ENCODE peak calls at places on chromosomes 7 and 10, in seven cellular contexts. L, N, R, A, X, E and O are unnamed samples.

GRCh38 chr10:117555863-117556262 is 13.3 kb downstream of the EMX2 start:
- DNase-seq in L (no peak), N (no peak), R (no peak), A (no peak), X (no peak), E (no peak), O (no peak)

GRCh38 chr10:9126728-9127127 is 1072.2 kb downstream of the GATA3 start:
- DNase-seq in L (no peak), N (no peak), R (no peak), A (no peak), X (no peak), E (no peak), O (no peak)

GRCh38 chr7:29442146-29442545 is 121.5 kb upstream of the PRR15 start:
- DNase-seq in L (no peak), N (peak; percentile 36), R (no peak), A (no peak), X (no peak), E (peak; percentile 76), O (peak; percentile 89)

GRCh38 chr10:119518936-119519335 is 23.6 kb downstream of the RGS10 start:
- DNase-seq in L (no peak), N (no peak), R (no peak), A (no peak), X (peak; percentile 47), E (no peak), O (no peak)

GRCh38 chr10:22495396-22495795 is 150.1 kb downstream of the SPAG6 start:
- DNase-seq in L (no peak), N (no peak), R (no peak), A (no peak), X (no peak), E (no peak), O (no peak)

GRCh38 chr7:90629306-90629918 is 33.3 kb downstream of the CDK14 start:
- DNase-seq in L (no peak), N (peak; percentile 43), R (no peak), A (peak; percentile 36), X (peak; percentile 75), E (peak; percentile 80), O (peak; percentile 85)

GRCh38 chr7:140209866-140210609 is 33.3 kb upstream of the KDM7A start:
- DNase-seq in L (no peak), N (no peak), R (peak; percentile 34), A (no peak), X (no peak), E (no peak), O (no peak)

GRCh38 chr10:68088744-68089143 is 13.7 kb upstream of the HERC4 start:
- DNase-seq in L (no peak), N (peak; percentile 83), R (no peak), A (no peak), X (no peak), E (peak; percentile 49), O (peak; percentile 42)

GRCh38 chr10:114691442-114691941 is 33.4 kb upstream of the ABLIM1 start:
- DNase-seq in L (no peak), N (peak; percentile 79), R (no peak), A (no peak), X (peak; percentile 77), E (peak; percentile 23), O (peak; percentile 77)

GRCh38 chr10:71303569-71303907 is 15.5 kb upstream of the SLC29A3 start:
- DNase-seq in L (no peak), N (no peak), R (no peak), A (no peak), X (no peak), E (no peak), O (no peak)

GRCh38 chr10:60433684-60434083 is 44.0 kb upstream of the ANK3 start:
- DNase-seq in L (no peak), N (peak; percentile 91), R (no peak), A (no peak), X (peak; percentile 53), E (peak; percentile 61), O (no peak)

GRCh38 chr10:102300289-102300843 is 55.0 kb downstream of the GBF1 start:
- DNase-seq in L (no peak), N (peak; percentile 96), R (no peak), A (no peak), X (peak; percentile 88), E (peak; percentile 18), O (no peak)

GRCh38 chr7:153190452-153190851 is 430.9 kb downstream of the ACTR3B start:
- DNase-seq in L (no peak), N (no peak), R (no peak), A (no peak), X (no peak), E (no peak), O (peak; percentile 41)

GRCh38 chr7:15609287-15609686 is 47.5 kb upstream of the AGMO start:
- DNase-seq in L (no peak), N (no peak), R (no peak), A (no peak), X (no peak), E (no peak), O (no peak)

GRCh38 chr7:132777419-132777818 is 201.1 kb upstream of the PLXNA4 start:
- DNase-seq in L (no peak), N (no peak), R (no peak), A (no peak), X (no peak), E (no peak), O (no peak)

GRCh38 chr10:76558586-76558985 is 1079.0 kb downstream of the KCNMA1 start:
- DNase-seq in L (no peak), N (peak; percentile 95), R (no peak), A (no peak), X (peak; percentile 72), E (peak; percentile 86), O (no peak)

GRCh38 chr10:76309744-76310441 is 878.5 kb downstream of the LRMDA start:
- DNase-seq in L (no peak), N (peak; percentile 98), R (no peak), A (no peak), X (peak; percentile 47), E (no peak), O (peak; percentile 35)

GRCh38 chr10:5679606-5680005 is 5.0 kb upstream of the TASOR2 start:
- DNase-seq in L (no peak), N (peak; percentile 39), R (no peak), A (no peak), X (peak; percentile 43), E (peak; percentile 9), O (no peak)

GRCh38 chr7:144110272-144110671 is 889 bp downstream of the OR2A2 start:
- DNase-seq in L (no peak), N (no peak), R (no peak), A (no peak), X (no peak), E (no peak), O (no peak)

DNA sequence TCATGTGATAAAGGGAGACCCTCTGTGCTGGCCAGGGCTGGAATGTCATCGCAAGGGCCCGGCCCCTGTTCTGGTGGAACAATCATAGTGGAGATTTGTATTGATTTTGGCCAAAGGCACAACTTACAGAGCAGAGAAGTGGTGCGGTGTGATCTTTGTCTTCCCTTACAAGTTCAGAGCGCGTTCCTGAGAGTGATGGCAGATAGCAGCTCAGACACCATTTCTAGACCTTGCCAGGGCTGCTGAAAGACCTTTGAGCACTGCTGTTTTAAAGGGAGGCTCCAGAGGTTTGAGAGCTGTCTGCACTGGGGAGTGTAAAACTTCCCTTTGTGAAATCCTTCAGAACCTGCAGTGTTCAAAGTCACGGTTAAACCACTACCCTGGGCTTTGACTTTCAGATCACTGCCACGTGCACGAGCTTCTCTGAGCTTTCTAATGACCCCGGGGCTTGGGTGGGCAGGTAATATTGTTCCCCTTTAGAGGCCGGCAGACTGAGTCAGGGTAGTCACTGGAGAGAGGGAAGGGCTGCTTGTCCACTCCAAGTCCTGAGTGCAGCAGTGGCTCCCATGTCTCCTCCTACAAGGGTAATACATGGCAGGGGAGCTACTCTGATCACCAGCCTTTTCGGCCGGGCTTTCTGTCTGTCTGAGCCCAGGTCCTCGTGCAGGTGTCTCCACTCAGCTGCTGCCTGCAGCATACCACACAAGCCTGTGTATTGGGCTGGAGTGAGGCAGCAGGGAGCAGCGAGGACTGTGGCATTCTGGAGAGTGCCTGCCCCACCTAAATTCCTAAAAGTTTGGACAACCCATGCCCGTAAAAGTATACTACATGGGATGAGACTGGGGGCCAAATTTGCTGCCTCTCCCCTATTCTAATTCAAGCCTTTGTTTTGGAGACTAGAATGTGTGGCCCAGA is 63.2 kb downstream of the ZMIZ1 start:
- DNase-seq in L (no peak), N (no peak), R (no peak), A (no peak), X (no peak), E (no peak), O (no peak)
- H3K27ac ChIP-seq in L (peak overlapping the region; percentile 67), N (no peak overlapping the region), R (no peak overlapping the region), A (no peak overlapping the region), X (no peak overlapping the region), E (no peak overlapping the region), O (no peak overlapping the region)

GRCh38 chr7:8322667-8323066 is 60.7 kb upstream of the ICA1 start:
- DNase-seq in L (no peak), N (no peak), R (no peak), A (no peak), X (no peak), E (no peak), O (no peak)

GRCh38 chr7:8321312-8321711 is 59.3 kb upstream of the ICA1 start:
- DNase-seq in L (no peak), N (no peak), R (no peak), A (no peak), X (no peak), E (no peak), O (no peak)

GRCh38 chr7:8325067-8325466 is 63.1 kb upstream of the ICA1 start:
- DNase-seq in L (no peak), N (no peak), R (no peak), A (no peak), X (no peak), E (peak; percentile 32), O (no peak)

GRCh38 chr7:8327199-8327598 is 65.2 kb upstream of the ICA1 start:
- DNase-seq in L (no peak), N (no peak), R (no peak), A (no peak), X (no peak), E (no peak), O (no peak)
- H3K27ac ChIP-seq in L (no peak overlapping the region), N (no peak overlapping the region), R (no peak overlapping the region), A (no peak overlapping the region), X (no peak overlapping the region), E (no peak overlapping the region), O (no peak overlapping the region)

GRCh38 chr7:137981175-137981574 is 20.7 kb downstream of the CREB3L2 start:
- DNase-seq in L (no peak), N (no peak), R (no peak), A (no peak), X (no peak), E (peak; percentile 39), O (no peak)
- H3K27ac ChIP-seq in L (peak overlapping the region; percentile 21), N (peak overlapping the region; percentile 98), R (no peak overlapping the region), A (no peak overlapping the region), X (no peak overlapping the region), E (peak overlapping the region; percentile 82), O (no peak overlapping the region)

GRCh38 chr7:77798394-77799077 is at the start of the genes PHTF2 and TMEM60:
- DNase-seq in L (peak; percentile 99), N (peak; percentile 100), R (peak; percentile 99), A (peak; percentile 100), X (peak; percentile 100), E (peak; percentile 99), O (peak; percentile 100)

GRCh38 chr7:77799078-77799964 is 748 bp downstream of the PHTF2 start:
- DNase-seq in L (peak; percentile 73), N (peak; percentile 42), R (peak; percentile 53), A (no peak), X (peak; percentile 60), E (peak; percentile 30), O (peak; percentile 46)

GRCh38 chr7:77796109-77796508 is 2.1 kb downstream of the TMEM60 start:
- DNase-seq in L (no peak), N (no peak), R (no peak), A (no peak), X (no peak), E (no peak), O (no peak)

GRCh38 chr7:77797734-77798393 is 370 bp downstream of the TMEM60 start:
- DNase-seq in L (no peak), N (no peak), R (no peak), A (no peak), X (no peak), E (peak; percentile 6), O (no peak)

GRCh38 chr7:77796960-77797359 is 1.3 kb downstream of the TMEM60 start:
- DNase-seq in L (no peak), N (no peak), R (no peak), A (no peak), X (peak; percentile 18), E (no peak), O (no peak)
- H3K27ac ChIP-seq in L (no peak overlapping the region), N (no peak overlapping the region), R (no peak overlapping the region), A (peak overlapping the region; percentile 98), X (no peak overlapping the region), E (no peak overlapping the region), O (no peak overlapping the region)